ENCODE peak calls at places on chromosomes 11 and 22, in eight cellular contexts. One of them, this sample, is unnamed.

GRCh38 chr11:92794783-92795182 is 174.7 kb upstream of the MTNR1B start:
- DNase-seq in GM10248: no peak
- DNase-seq in progenitor cell of endocrine pancreas: no peak
- DNase-seq in B cell: no peak
- DNase-seq in epithelial cell of proximal tubule: no peak
- DNase-seq in AG04450: no peak
- DNase-seq in HCT116: no peak
- DNase-seq in esophagus squamous epithelium: no peak
- DNase-seq in this sample: no peak

GRCh38 chr22:40070701-40071100 is 75.9 kb downstream of the FAM83F start:
- DNase-seq in GM10248: no peak
- DNase-seq in progenitor cell of endocrine pancreas: no peak
- DNase-seq in B cell: no peak
- DNase-seq in epithelial cell of proximal tubule: no peak
- DNase-seq in AG04450: no peak
- DNase-seq in HCT116: no peak
- DNase-seq in esophagus squamous epithelium: no peak
- DNase-seq in this sample: peak

GRCh38 chr22:35684270-35684700 is 33.4 kb upstream of the APOL5 start:
- DNase-seq in GM10248: no peak
- DNase-seq in progenitor cell of endocrine pancreas: no peak
- DNase-seq in B cell: no peak
- DNase-seq in epithelial cell of proximal tubule: no peak
- DNase-seq in AG04450: no peak
- DNase-seq in HCT116: no peak
- DNase-seq in esophagus squamous epithelium: no peak
- DNase-seq in this sample: peak

GRCh38 chr11:73833067-73833466 is 43.6 kb downstream of the COA4 start:
- DNase-seq in GM10248: no peak
- DNase-seq in progenitor cell of endocrine pancreas: no peak
- DNase-seq in B cell: no peak
- DNase-seq in epithelial cell of proximal tubule: no peak
- DNase-seq in AG04450: no peak
- DNase-seq in HCT116: no peak
- DNase-seq in esophagus squamous epithelium: no peak
- DNase-seq in this sample: no peak

GRCh38 chr11:108562746-108563581 is 30.6 kb downstream of the EXPH5 start:
- DNase-seq in GM10248: no peak
- DNase-seq in progenitor cell of endocrine pancreas: no peak
- DNase-seq in B cell: no peak
- DNase-seq in epithelial cell of proximal tubule: no peak
- DNase-seq in AG04450: no peak
- DNase-seq in HCT116: no peak
- DNase-seq in esophagus squamous epithelium: no peak
- DNase-seq in this sample: no peak

GRCh38 chr11:46616551-46617450 is at the start of gene HARBI1:
- DNase-seq in GM10248: peak
- DNase-seq in progenitor cell of endocrine pancreas: peak
- DNase-seq in B cell: peak
- DNase-seq in epithelial cell of proximal tubule: peak
- DNase-seq in AG04450: peak
- DNase-seq in HCT116: peak
- DNase-seq in esophagus squamous epithelium: peak
- DNase-seq in this sample: peak

GRCh38 chr11:8613036-8613435 is 19.0 kb upstream of the STK33 start:
- DNase-seq in GM10248: no peak
- DNase-seq in progenitor cell of endocrine pancreas: no peak
- DNase-seq in B cell: no peak
- DNase-seq in epithelial cell of proximal tubule: no peak
- DNase-seq in AG04450: no peak
- DNase-seq in HCT116: no peak
- DNase-seq in esophagus squamous epithelium: no peak
- DNase-seq in this sample: no peak

GRCh38 chr22:39967103-39967829 is 7.1 kb downstream of the TMA7B start:
- DNase-seq in GM10248: no peak
- DNase-seq in progenitor cell of endocrine pancreas: no peak
- DNase-seq in B cell: no peak
- DNase-seq in epithelial cell of proximal tubule: no peak
- DNase-seq in AG04450: no peak
- DNase-seq in HCT116: no peak
- DNase-seq in esophagus squamous epithelium: no peak
- DNase-seq in this sample: peak

GRCh38 chr11:65132238-65132987 is 1.9 kb downstream of the SYVN1 start:
- DNase-seq in GM10248: peak
- DNase-seq in progenitor cell of endocrine pancreas: no peak
- DNase-seq in B cell: peak
- DNase-seq in epithelial cell of proximal tubule: no peak
- DNase-seq in AG04450: no peak
- DNase-seq in HCT116: no peak
- DNase-seq in esophagus squamous epithelium: no peak
- DNase-seq in this sample: no peak

GRCh38 chr11:100632970-100633452 is 54.1 kb upstream of the ARHGAP42 start:
- DNase-seq in GM10248: no peak
- DNase-seq in progenitor cell of endocrine pancreas: no peak
- DNase-seq in B cell: no peak
- DNase-seq in epithelial cell of proximal tubule: no peak
- DNase-seq in AG04450: no peak
- DNase-seq in HCT116: no peak
- DNase-seq in esophagus squamous epithelium: no peak
- DNase-seq in this sample: no peak

DNA sequence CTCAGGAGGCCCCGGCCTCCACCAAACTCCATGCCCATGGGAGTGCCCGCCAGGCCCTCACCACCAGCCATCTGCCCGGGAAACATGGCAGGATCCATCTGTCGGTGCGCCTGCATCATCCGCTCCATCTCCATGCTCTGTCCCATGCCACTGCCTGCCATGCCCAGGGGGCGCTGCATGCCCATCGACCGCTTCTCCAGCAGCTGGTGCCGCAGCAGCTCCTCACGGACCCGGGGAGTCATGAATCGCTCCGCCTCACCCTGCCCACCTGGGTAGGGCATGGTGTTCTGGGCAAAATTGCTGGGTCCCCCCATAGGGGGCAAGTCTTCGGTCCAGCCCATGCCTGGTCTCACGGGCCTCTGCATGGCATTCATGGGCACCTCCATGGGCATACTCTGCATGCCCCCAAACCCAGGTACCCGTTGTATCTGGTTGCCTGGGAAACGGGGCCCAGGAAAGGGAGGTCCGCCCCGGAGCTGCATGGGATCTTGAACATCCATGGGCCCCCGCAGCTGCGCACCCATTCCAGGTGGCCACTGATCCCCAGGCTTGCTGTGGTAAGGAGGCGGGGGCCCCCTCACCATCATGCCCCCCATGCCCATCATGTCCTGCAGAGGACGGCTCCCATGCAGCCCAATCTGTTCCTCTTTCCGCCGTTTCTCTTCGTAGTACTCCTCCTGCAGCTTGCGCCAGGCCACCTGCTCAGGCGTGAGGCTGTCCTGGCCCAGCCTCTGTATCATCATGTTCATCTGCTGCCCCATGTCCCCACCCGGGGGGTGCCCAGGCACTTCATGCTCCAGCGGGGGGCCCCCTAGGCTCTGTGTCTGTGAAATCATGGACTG is 18.0 kb downstream of the CXCR5 start:
- DNase-seq in GM10248: no peak
- DNase-seq in progenitor cell of endocrine pancreas: no peak
- DNase-seq in B cell: no peak
- DNase-seq in epithelial cell of proximal tubule: no peak
- DNase-seq in AG04450: no peak
- DNase-seq in HCT116: no peak
- DNase-seq in esophagus squamous epithelium: no peak
- DNase-seq in this sample: no peak
- TF ChIP-seq CTCF in GM10248: no peak
- TF ChIP-seq CTCF in progenitor cell of endocrine pancreas: no peak
- TF ChIP-seq CTCF in B cell: no peak
- TF ChIP-seq CTCF in epithelial cell of proximal tubule: peak
- TF ChIP-seq CTCF in AG04450: no peak
- TF ChIP-seq CTCF in HCT116: peak
- TF ChIP-seq CTCF in esophagus squamous epithelium: no peak
- TF ChIP-seq CTCF in this sample: peak

GRCh38 chr11:63635762-63636465 is 21.7 kb upstream of the PLAAT3 start:
- DNase-seq in GM10248: peak
- DNase-seq in progenitor cell of endocrine pancreas: peak
- DNase-seq in B cell: peak
- DNase-seq in epithelial cell of proximal tubule: no peak
- DNase-seq in AG04450: peak
- DNase-seq in HCT116: peak
- DNase-seq in esophagus squamous epithelium: no peak
- DNase-seq in this sample: peak

GRCh38 chr11:63643205-63643604 is 28.0 kb downstream of the ATL3 start:
- DNase-seq in GM10248: no peak
- DNase-seq in progenitor cell of endocrine pancreas: no peak
- DNase-seq in B cell: no peak
- DNase-seq in epithelial cell of proximal tubule: no peak
- DNase-seq in AG04450: no peak
- DNase-seq in HCT116: no peak
- DNase-seq in esophagus squamous epithelium: no peak
- DNase-seq in this sample: no peak

GRCh38 chr11:63639195-63639832 is 25.1 kb upstream of the PLAAT3 start:
- DNase-seq in GM10248: no peak
- DNase-seq in progenitor cell of endocrine pancreas: no peak
- DNase-seq in B cell: no peak
- DNase-seq in epithelial cell of proximal tubule: no peak
- DNase-seq in AG04450: no peak
- DNase-seq in HCT116: no peak
- DNase-seq in esophagus squamous epithelium: no peak
- DNase-seq in this sample: peak

GRCh38 chr11:63641727-63642126 is 27.5 kb upstream of the PLAAT3 start:
- DNase-seq in GM10248: no peak
- DNase-seq in progenitor cell of endocrine pancreas: no peak
- DNase-seq in B cell: no peak
- DNase-seq in epithelial cell of proximal tubule: no peak
- DNase-seq in AG04450: no peak
- DNase-seq in HCT116: no peak
- DNase-seq in esophagus squamous epithelium: no peak
- DNase-seq in this sample: peak
- TF ChIP-seq CTCF in GM10248: no peak
- TF ChIP-seq CTCF in progenitor cell of endocrine pancreas: no peak
- TF ChIP-seq CTCF in B cell: no peak
- TF ChIP-seq CTCF in epithelial cell of proximal tubule: peak
- TF ChIP-seq CTCF in AG04450: no peak
- TF ChIP-seq CTCF in HCT116: peak
- TF ChIP-seq CTCF in esophagus squamous epithelium: no peak
- TF ChIP-seq CTCF in this sample: peak

GRCh38 chr22:19398680-19399079 is 32.9 kb downstream of the HIRA start:
- DNase-seq in GM10248: no peak
- DNase-seq in progenitor cell of endocrine pancreas: no peak
- DNase-seq in B cell: no peak
- DNase-seq in epithelial cell of proximal tubule: no peak
- DNase-seq in AG04450: no peak
- DNase-seq in HCT116: no peak
- DNase-seq in esophagus squamous epithelium: no peak
- DNase-seq in this sample: no peak

GRCh38 chr22:19402642-19403191 is 28.8 kb downstream of the HIRA start:
- DNase-seq in GM10248: no peak
- DNase-seq in progenitor cell of endocrine pancreas: no peak
- DNase-seq in B cell: no peak
- DNase-seq in epithelial cell of proximal tubule: no peak
- DNase-seq in AG04450: no peak
- DNase-seq in HCT116: no peak
- DNase-seq in esophagus squamous epithelium: no peak
- DNase-seq in this sample: no peak

GRCh38 chr22:19401483-19401882 is 30.1 kb downstream of the HIRA start:
- DNase-seq in GM10248: no peak
- DNase-seq in progenitor cell of endocrine pancreas: no peak
- DNase-seq in B cell: no peak
- DNase-seq in epithelial cell of proximal tubule: no peak
- DNase-seq in AG04450: no peak
- DNase-seq in HCT116: no peak
- DNase-seq in esophagus squamous epithelium: no peak
- DNase-seq in this sample: no peak

GRCh38 chr22:19398206-19398605 is 33.3 kb downstream of the HIRA start:
- DNase-seq in GM10248: no peak
- DNase-seq in progenitor cell of endocrine pancreas: no peak
- DNase-seq in B cell: no peak
- DNase-seq in epithelial cell of proximal tubule: no peak
- DNase-seq in AG04450: no peak
- DNase-seq in HCT116: no peak
- DNase-seq in esophagus squamous epithelium: no peak
- DNase-seq in this sample: no peak

DNA sequence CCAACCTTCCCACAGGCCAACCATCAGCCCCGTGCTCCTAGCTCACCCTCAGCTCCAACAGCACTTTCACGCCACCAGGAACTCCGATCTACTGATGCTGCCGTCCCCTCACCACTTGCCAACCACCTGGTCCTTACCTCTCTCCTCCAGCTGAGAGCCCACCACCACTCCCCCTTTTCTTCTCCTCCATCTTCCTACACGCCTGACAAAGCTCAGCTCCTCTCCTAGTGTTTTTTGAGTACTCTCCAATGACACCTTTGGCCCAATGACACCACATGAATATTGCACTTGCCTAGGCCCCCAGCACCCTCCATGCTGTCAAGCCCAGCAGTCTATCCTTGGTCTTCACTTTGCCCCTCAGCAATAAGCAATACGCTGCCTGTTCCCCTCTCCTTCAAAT is 30.7 kb downstream of the HIRA start:
- DNase-seq in GM10248: no peak
- DNase-seq in progenitor cell of endocrine pancreas: no peak
- DNase-seq in B cell: no peak
- DNase-seq in epithelial cell of proximal tubule: no peak
- DNase-seq in AG04450: no peak
- DNase-seq in HCT116: no peak
- DNase-seq in esophagus squamous epithelium: no peak
- DNase-seq in this sample: no peak
- TF ChIP-seq CTCF in GM10248: no peak
- TF ChIP-seq CTCF in progenitor cell of endocrine pancreas: no peak
- TF ChIP-seq CTCF in B cell: no peak
- TF ChIP-seq CTCF in epithelial cell of proximal tubule: no peak
- TF ChIP-seq CTCF in AG04450: no peak
- TF ChIP-seq CTCF in HCT116: no peak
- TF ChIP-seq CTCF in esophagus squamous epithelium: no peak
- TF ChIP-seq CTCF in this sample: no peak

DNA sequence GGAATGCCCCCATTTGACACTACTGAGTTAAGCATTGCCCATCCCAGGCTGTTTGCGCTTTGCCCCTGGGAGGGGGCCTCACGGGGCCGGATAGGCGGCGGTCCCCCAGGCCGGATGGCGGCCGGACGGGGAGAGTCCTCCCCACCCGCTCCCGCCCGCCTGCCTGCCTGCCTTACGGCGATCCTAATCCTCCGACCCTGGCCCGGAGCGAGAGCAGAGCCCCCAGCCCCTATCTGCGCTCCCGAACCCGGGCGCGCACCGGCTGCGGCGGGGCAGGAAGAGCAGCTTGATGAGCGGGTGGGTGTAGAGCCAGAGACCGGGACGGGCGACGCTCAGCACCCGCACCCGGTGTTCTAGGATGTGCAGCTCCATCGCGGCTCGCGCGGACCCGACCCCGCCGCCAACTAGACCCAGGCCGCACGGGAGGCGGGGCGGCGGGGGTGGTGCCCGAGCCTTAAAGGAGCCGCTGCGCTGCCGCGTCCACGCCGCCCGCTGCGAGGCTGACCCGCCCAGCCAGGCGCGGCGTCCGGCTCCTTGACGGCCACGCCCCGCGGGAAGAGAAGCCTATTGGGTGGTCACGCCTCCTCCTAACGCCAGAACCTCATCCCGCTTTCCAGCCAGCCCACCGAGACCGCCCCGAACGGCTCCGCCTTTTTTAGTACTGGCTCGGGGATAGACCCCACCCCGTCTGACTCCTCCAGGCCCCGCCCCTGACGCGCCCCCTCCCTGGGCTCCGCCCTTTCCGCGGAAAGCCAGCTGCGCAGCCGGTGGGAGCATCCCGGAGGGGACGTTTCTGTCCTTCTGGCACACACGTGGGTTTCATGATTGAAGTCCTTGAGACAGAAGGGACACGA is at the start of gene CASTOR1:
- DNase-seq in GM10248: peak
- DNase-seq in progenitor cell of endocrine pancreas: peak
- DNase-seq in B cell: peak
- DNase-seq in epithelial cell of proximal tubule: peak
- DNase-seq in AG04450: peak
- DNase-seq in HCT116: peak
- DNase-seq in esophagus squamous epithelium: peak
- DNase-seq in this sample: peak
- TF ChIP-seq CTCF in GM10248: no peak
- TF ChIP-seq CTCF in progenitor cell of endocrine pancreas: no peak
- TF ChIP-seq CTCF in B cell: no peak
- TF ChIP-seq CTCF in epithelial cell of proximal tubule: no peak
- TF ChIP-seq CTCF in AG04450: no peak
- TF ChIP-seq CTCF in HCT116: no peak
- TF ChIP-seq CTCF in esophagus squamous epithelium: no peak
- TF ChIP-seq CTCF in this sample: no peak

This sample was measured in HFFc6.